ENCODE peak calls at places on chromosome 7, in seven cellular contexts. K, M, D, U, O, S and X are unnamed samples.

GRCh38 chr7:132500727-132501410 is 75.4 kb downstream of the PLXNA4 start:
- DNase-seq in K (no peak), M (no peak), D (no peak), U (no peak), O (no peak), S (peak), X (no peak)

GRCh38 chr7:45052011-45052410 is 36.8 kb downstream of the NACAD start:
- DNase-seq in K (no peak), M (no peak), D (no peak), U (no peak), O (no peak), S (no peak), X (no peak)

GRCh38 chr7:138002828-138003189 is 923 bp upstream of the CREB3L2 start:
- DNase-seq in K (no peak), M (no peak), D (no peak), U (no peak), O (no peak), S (no peak), X (no peak)

GRCh38 chr7:70143089-70144044 is 545.1 kb downstream of the AUTS2 start:
- DNase-seq in K (no peak), M (no peak), D (peak), U (no peak), O (no peak), S (no peak), X (no peak)

GRCh38 chr7:149060161-149060560 is 30.4 kb downstream of the ZNF786 start:
- DNase-seq in K (no peak), M (no peak), D (no peak), U (no peak), O (no peak), S (no peak), X (no peak)

GRCh38 chr7:99143853-99144672 is at the start of gene SMURF1:
- DNase-seq in K (peak), M (peak), D (peak), U (no peak), O (peak), S (peak), X (peak)

GRCh38 chr7:101696-102376 is 90.5 kb upstream of the FAM20C start:
- DNase-seq in K (no peak), M (peak), D (no peak), U (no peak), O (no peak), S (no peak), X (no peak)

GRCh38 chr7:1536105-1536767 is 5.7 kb downstream of the MAFK start:
- DNase-seq in K (no peak), M (no peak), D (no peak), U (no peak), O (no peak), S (no peak), X (no peak)

GRCh38 chr7:39353615-39354376 is 212.4 kb upstream of the YAE1 start:
- DNase-seq in K (peak), M (no peak), D (no peak), U (no peak), O (peak), S (no peak), X (peak)

GRCh38 chr7:140126435-140127034 is 50.2 kb downstream of the KDM7A start:
- DNase-seq in K (no peak), M (no peak), D (no peak), U (no peak), O (no peak), S (no peak), X (no peak)

GRCh38 chr7:99616359-99617186 is at the start of gene ZSCAN25:
- DNase-seq in K (peak), M (peak), D (peak), U (peak), O (peak), S (peak), X (peak)

GRCh38 chr7:28802450-28802849 is 155.7 kb downstream of the TRIL start:
- DNase-seq in K (no peak), M (no peak), D (no peak), U (no peak), O (no peak), S (no peak), X (no peak)

GRCh38 chr7:134367956-134368749 is 51.4 kb upstream of the SLC35B4 start:
- DNase-seq in K (no peak), M (no peak), D (no peak), U (no peak), O (no peak), S (peak), X (no peak)

GRCh38 chr7:2452074-2452507 is 24.1 kb downstream of the GRIFIN start:
- DNase-seq in K (no peak), M (no peak), D (peak), U (no peak), O (no peak), S (no peak), X (no peak)

GRCh38 chr7:47266799-47267198 is 315.1 kb downstream of the TNS3 start:
- DNase-seq in K (no peak), M (peak), D (no peak), U (no peak), O (no peak), S (peak), X (no peak)

GRCh38 chr7:98276241-98276761 is 5.2 kb upstream of the BRI3 start:
- DNase-seq in K (no peak), M (no peak), D (no peak), U (no peak), O (no peak), S (peak), X (no peak)

GRCh38 chr7:141220263-141220662 is 146.4 kb downstream of the TMEM178B start:
- DNase-seq in K (no peak), M (no peak), D (peak), U (no peak), O (no peak), S (peak), X (no peak)

GRCh38 chr7:46990761-46991160 is 591.1 kb downstream of the TNS3 start:
- DNase-seq in K (no peak), M (no peak), D (no peak), U (no peak), O (no peak), S (no peak), X (no peak)

GRCh38 chr7:155001756-155002410 is 1.0 kb downstream of the PAXIP1 start:
- DNase-seq in K (no peak), M (no peak), D (no peak), U (no peak), O (no peak), S (peak), X (no peak)

GRCh38 chr7:149569025-149569725 is 71.6 kb upstream of the ZNF746 start:
- DNase-seq in K (no peak), M (peak), D (no peak), U (no peak), O (no peak), S (no peak), X (no peak)

GRCh38 chr7:39324134-39324760 is 242.0 kb upstream of the YAE1 start:
- DNase-seq in K (no peak), M (no peak), D (no peak), U (no peak), O (no peak), S (no peak), X (no peak)